ENCODE peak calls at places on chromosomes 12 and 14, in five cellular contexts. V is stromal cell of bone marrow; C is T-helper 9 cell; N is activated effector memory CD4-positive, alpha-beta T cell treated with Interleukin-2 at 50 U/mL for 16 hours; J is activated T-helper 1 cell treated with Interleukin-2 at 50 U/mL for 16 hours. Y is an unnamed sample.

GRCh38 chr14:86038401-86038985 is 508.5 kb downstream of the FLRT2 start:
- DNase-seq in V (peak; percentile 33), C (no peak), N (no peak), J (no peak), Y (no peak)

GRCh38 chr12:113534555-113534954 is 62.9 kb upstream of the LHX5 start:
- DNase-seq in V (no peak), C (no peak), N (no peak), J (no peak), Y (no peak)

GRCh38 chr12:116087962-116088361 is 189.5 kb downstream of the MED13L start:
- DNase-seq in V (no peak), C (no peak), N (no peak), J (no peak), Y (no peak)

GRCh38 chr14:93951798-93952540 is 24.4 kb downstream of the ASB2 start:
- DNase-seq in V (no peak), C (no peak), N (no peak), J (no peak), Y (no peak)

GRCh38 chr12:52434760-52435530 is 774 bp upstream of the KRT75 start:
- DNase-seq in V (no peak), C (no peak), N (no peak), J (no peak), Y (no peak)

GRCh38 chr12:113577464-113578121 is 105.9 kb upstream of the LHX5 start:
- DNase-seq in V (no peak), C (no peak), N (no peak), J (no peak), Y (no peak)

GRCh38 chr12:57899010-57899662 is 42.2 kb upstream of the ATP23 start:
- DNase-seq in V (peak; percentile 52), C (peak; percentile 76), N (peak; percentile 69), J (peak; percentile 63), Y (peak; percentile 81)

GRCh38 chr12:19306366-19306765 is 132.9 kb upstream of the AEBP2 start:
- DNase-seq in V (no peak), C (no peak), N (no peak), J (no peak), Y (no peak)

GRCh38 chr12:81758421-81759214 is 532 bp downstream of the PPFIA2 start:
- DNase-seq in V (peak; percentile 46), C (no peak), N (no peak), J (no peak), Y (no peak)

GRCh38 chr12:64706366-64706765 is 52.8 kb downstream of the GNS start:
- DNase-seq in V (no peak), C (no peak), N (no peak), J (no peak), Y (no peak)

GRCh38 chr12:24172773-24173447 is 223.4 kb upstream of the SOX5 start:
- DNase-seq in V (no peak), C (no peak), N (no peak), J (no peak), Y (no peak)

GRCh38 chr12:26817183-26817591 is 15.8 kb downstream of the ITPR2 start:
- DNase-seq in V (no peak), C (no peak), N (no peak), J (no peak), Y (no peak)

GRCh38 chr12:69274861-69275260 is 35.5 kb downstream of the CPSF6 start:
- DNase-seq in V (peak; percentile 21), C (no peak), N (no peak), J (no peak), Y (no peak)

GRCh38 chr14:104888489-104889373 is 23.7 kb downstream of the CEP170B start:
- DNase-seq in V (no peak), C (no peak), N (no peak), J (no peak), Y (no peak)

GRCh38 chr14:47929334-47929733 is 253.9 kb upstream of the MDGA2 start:
- DNase-seq in V (no peak), C (no peak), N (no peak), J (no peak), Y (no peak)

GRCh38 chr12:52519826-52520662 is at the start of gene KRT5:
- DNase-seq in V (no peak), C (no peak), N (no peak), J (no peak), Y (peak; percentile 65)

GRCh38 chr12:50625029-50625875 is 120.5 kb downstream of the DIP2B start:
- DNase-seq in V (no peak), C (no peak), N (no peak), J (no peak), Y (no peak)

GRCh38 chr14:71289536-71289935 is 382.3 kb downstream of the PCNX1 start:
- DNase-seq in V (no peak), C (no peak), N (no peak), J (no peak), Y (no peak)

GRCh38 chr12:30805959-30806358 is 51.2 kb upstream of the CAPRIN2 start:
- DNase-seq in V (no peak), C (no peak), N (no peak), J (no peak), Y (no peak)

GRCh38 chr12:70962226-70962794 is 41.8 kb upstream of the PTPRR start:
- DNase-seq in V (no peak), C (no peak), N (no peak), J (no peak), Y (no peak)

GRCh38 chr12:98408681-98409080 is 106.7 kb upstream of the TMPO start:
- DNase-seq in V (no peak), C (no peak), N (no peak), J (no peak), Y (no peak)

GRCh38 chr12:29216266-29216665 is 67.2 kb downstream of the FAR2 start:
- DNase-seq in V (no peak), C (no peak), N (no peak), J (no peak), Y (no peak)

GRCh38 chr12:66190519-66191406 is 1.7 kb downstream of the IRAK3 start:
- DNase-seq in V (no peak), C (no peak), N (no peak), J (no peak), Y (no peak)

GRCh38 chr12:71333418-71333817 is 106.2 kb upstream of the LGR5 start:
- DNase-seq in V (no peak), C (no peak), N (no peak), J (no peak), Y (no peak)

GRCh38 chr12:20547788-20548575 is 147.2 kb upstream of the SLCO1C1 start:
- DNase-seq in V (peak; percentile 69), C (no peak), N (no peak), J (no peak), Y (no peak)

GRCh38 chr12:49902399-49903350 is 1.0 kb downstream of the FAIM2 start:
- DNase-seq in V (no peak), C (no peak), N (no peak), J (no peak), Y (no peak)

GRCh38 chr14:33954016-33954598 is 3.2 kb upstream of the EGLN3 start:
- DNase-seq in V (no peak), C (no peak), N (no peak), J (no peak), Y (no peak)